ENCODE peak calls at places on chromosomes 4 and X, in seven cellular contexts. One of them, this sample, is unnamed.

GRCh38 chrX:106415276-106415895 is 196.4 kb upstream of the RADX start:
- DNase-seq in astrocyte of the spinal cord: peak; percentile 26
- DNase-seq in PC-3: peak; percentile 50
- DNase-seq in nephron progenitor cell: peak; percentile 8
- DNase-seq in BE2C: peak; percentile 4
- DNase-seq in progenitor cell of endocrine pancreas: no peak
- DNase-seq in CD4-positive, alpha-beta T cell: no peak
- DNase-seq in this sample: no peak

GRCh38 chr4:77950204-77950603 is 87.6 kb downstream of the MRPL1 start:
- DNase-seq in astrocyte of the spinal cord: no peak
- DNase-seq in PC-3: no peak
- DNase-seq in nephron progenitor cell: no peak
- DNase-seq in BE2C: no peak
- DNase-seq in progenitor cell of endocrine pancreas: no peak
- DNase-seq in CD4-positive, alpha-beta T cell: no peak
- DNase-seq in this sample: no peak

GRCh38 chr4:102780476-102781144 is 19.8 kb upstream of the MANBA start:
- DNase-seq in astrocyte of the spinal cord: no peak
- DNase-seq in PC-3: peak; percentile 89
- DNase-seq in nephron progenitor cell: no peak
- DNase-seq in BE2C: no peak
- DNase-seq in progenitor cell of endocrine pancreas: no peak
- DNase-seq in CD4-positive, alpha-beta T cell: no peak
- DNase-seq in this sample: no peak

GRCh38 chr4:38663021-38663800 is 788 bp upstream of the KLF3 start:
- DNase-seq in astrocyte of the spinal cord: peak; percentile 85
- DNase-seq in PC-3: no peak
- DNase-seq in nephron progenitor cell: peak; percentile 86
- DNase-seq in BE2C: no peak
- DNase-seq in progenitor cell of endocrine pancreas: peak; percentile 78
- DNase-seq in CD4-positive, alpha-beta T cell: no peak
- DNase-seq in this sample: peak; percentile 51

GRCh38 chr4:823761-824460 is 2.0 kb downstream of the CPLX1 start:
- DNase-seq in astrocyte of the spinal cord: no peak
- DNase-seq in PC-3: no peak
- DNase-seq in nephron progenitor cell: no peak
- DNase-seq in BE2C: peak; percentile 19
- DNase-seq in progenitor cell of endocrine pancreas: no peak
- DNase-seq in CD4-positive, alpha-beta T cell: no peak
- DNase-seq in this sample: no peak

GRCh38 chrX:21734175-21734574 is 23.7 kb downstream of the SMPX start:
- DNase-seq in astrocyte of the spinal cord: no peak
- DNase-seq in PC-3: peak; percentile 55
- DNase-seq in nephron progenitor cell: no peak
- DNase-seq in BE2C: no peak
- DNase-seq in progenitor cell of endocrine pancreas: no peak
- DNase-seq in CD4-positive, alpha-beta T cell: no peak
- DNase-seq in this sample: no peak

GRCh38 chr4:180280076-180280475 is 1963.1 kb upstream of the TENM3 start:
- DNase-seq in astrocyte of the spinal cord: no peak
- DNase-seq in PC-3: no peak
- DNase-seq in nephron progenitor cell: no peak
- DNase-seq in BE2C: no peak
- DNase-seq in progenitor cell of endocrine pancreas: no peak
- DNase-seq in CD4-positive, alpha-beta T cell: no peak
- DNase-seq in this sample: no peak

GRCh38 chr4:52588097-52588496 is 71.0 kb downstream of the USP46 start:
- DNase-seq in astrocyte of the spinal cord: peak; percentile 30
- DNase-seq in PC-3: peak; percentile 33
- DNase-seq in nephron progenitor cell: peak; percentile 36
- DNase-seq in BE2C: peak; percentile 53
- DNase-seq in progenitor cell of endocrine pancreas: no peak
- DNase-seq in CD4-positive, alpha-beta T cell: no peak
- DNase-seq in this sample: peak; percentile 12

GRCh38 chr4:867526-868250 is 41.8 kb upstream of the CPLX1 start:
- DNase-seq in astrocyte of the spinal cord: no peak
- DNase-seq in PC-3: no peak
- DNase-seq in nephron progenitor cell: no peak
- DNase-seq in BE2C: no peak
- DNase-seq in progenitor cell of endocrine pancreas: no peak
- DNase-seq in CD4-positive, alpha-beta T cell: no peak
- DNase-seq in this sample: no peak

GRCh38 chrX:156000361-156000926 is 2.9 kb downstream of the IL9R start:
- DNase-seq in astrocyte of the spinal cord: no peak
- DNase-seq in PC-3: no peak
- DNase-seq in nephron progenitor cell: no peak
- DNase-seq in BE2C: no peak
- DNase-seq in progenitor cell of endocrine pancreas: no peak
- DNase-seq in CD4-positive, alpha-beta T cell: no peak
- DNase-seq in this sample: no peak

GRCh38 chrX:13110427-13111324 is 66.3 kb upstream of the FAM9C start:
- DNase-seq in astrocyte of the spinal cord: peak; percentile 92
- DNase-seq in PC-3: peak; percentile 91
- DNase-seq in nephron progenitor cell: no peak
- DNase-seq in BE2C: no peak
- DNase-seq in progenitor cell of endocrine pancreas: no peak
- DNase-seq in CD4-positive, alpha-beta T cell: no peak
- DNase-seq in this sample: no peak

GRCh38 chr4:6063684-6064083 is 45.5 kb upstream of the C4orf50 start:
- DNase-seq in astrocyte of the spinal cord: no peak
- DNase-seq in PC-3: no peak
- DNase-seq in nephron progenitor cell: no peak
- DNase-seq in BE2C: no peak
- DNase-seq in progenitor cell of endocrine pancreas: no peak
- DNase-seq in CD4-positive, alpha-beta T cell: no peak
- DNase-seq in this sample: no peak
- TF ChIP-seq CTCF in astrocyte of the spinal cord: no peak
- TF ChIP-seq CTCF in PC-3: no peak
- TF ChIP-seq CTCF in nephron progenitor cell: no peak
- TF ChIP-seq CTCF in BE2C: no peak
- TF ChIP-seq CTCF in progenitor cell of endocrine pancreas: no peak
- TF ChIP-seq CTCF in CD4-positive, alpha-beta T cell: no peak
- TF ChIP-seq CTCF in this sample: no peak

DNA sequence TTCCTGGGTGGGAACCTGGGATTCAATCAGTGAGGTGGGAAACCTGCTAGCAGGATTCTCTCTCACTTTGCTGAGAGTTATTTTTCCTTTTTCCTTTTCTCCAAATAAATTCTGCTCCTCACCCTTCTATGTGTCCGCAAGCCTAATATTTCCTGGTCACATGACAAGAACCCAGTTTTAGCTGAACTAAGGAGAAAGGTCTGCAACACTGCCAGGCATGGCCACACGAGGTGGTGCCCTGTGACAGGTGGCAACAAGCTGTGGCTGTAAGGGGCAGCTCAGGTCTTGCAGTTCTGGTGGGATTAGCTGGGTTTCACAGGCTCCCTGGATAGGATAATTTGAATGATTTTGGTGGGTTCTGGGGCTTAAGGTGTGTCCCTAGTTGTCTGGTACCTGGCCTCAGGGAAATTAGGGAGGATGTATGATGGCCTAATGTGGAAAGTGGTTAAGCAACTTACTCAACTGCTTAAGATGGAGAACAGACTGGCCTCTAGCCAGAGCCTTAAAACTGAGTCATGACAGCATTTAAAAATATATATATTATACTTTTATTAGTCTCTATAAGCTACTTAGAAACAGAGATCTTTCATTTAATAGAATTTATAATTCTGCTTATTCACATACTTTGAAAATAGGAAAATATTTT is 215.0 kb downstream of the IL15 start:
- DNase-seq in astrocyte of the spinal cord: peak; percentile 10
- DNase-seq in PC-3: peak; percentile 84
- DNase-seq in nephron progenitor cell: no peak
- DNase-seq in BE2C: no peak
- DNase-seq in progenitor cell of endocrine pancreas: no peak
- DNase-seq in CD4-positive, alpha-beta T cell: no peak
- DNase-seq in this sample: no peak
- TF ChIP-seq CTCF in astrocyte of the spinal cord: no peak
- TF ChIP-seq CTCF in PC-3: no peak
- TF ChIP-seq CTCF in nephron progenitor cell: no peak
- TF ChIP-seq CTCF in BE2C: no peak
- TF ChIP-seq CTCF in progenitor cell of endocrine pancreas: no peak
- TF ChIP-seq CTCF in CD4-positive, alpha-beta T cell: no peak
- TF ChIP-seq CTCF in this sample: no peak

GRCh38 chr4:53906786-53907185 is 157.6 kb downstream of the CHIC2 start:
- DNase-seq in astrocyte of the spinal cord: no peak
- DNase-seq in PC-3: no peak
- DNase-seq in nephron progenitor cell: no peak
- DNase-seq in BE2C: no peak
- DNase-seq in progenitor cell of endocrine pancreas: no peak
- DNase-seq in CD4-positive, alpha-beta T cell: no peak
- DNase-seq in this sample: no peak

GRCh38 chr4:53905935-53906377 is 158.4 kb downstream of the CHIC2 start:
- DNase-seq in astrocyte of the spinal cord: peak; percentile 68
- DNase-seq in PC-3: peak; percentile 64
- DNase-seq in nephron progenitor cell: peak; percentile 35
- DNase-seq in BE2C: peak; percentile 25
- DNase-seq in progenitor cell of endocrine pancreas: no peak
- DNase-seq in CD4-positive, alpha-beta T cell: no peak
- DNase-seq in this sample: no peak

GRCh38 chr4:53905281-53905934 is 159.0 kb downstream of the CHIC2 start:
- DNase-seq in astrocyte of the spinal cord: no peak
- DNase-seq in PC-3: no peak
- DNase-seq in nephron progenitor cell: no peak
- DNase-seq in BE2C: no peak
- DNase-seq in progenitor cell of endocrine pancreas: no peak
- DNase-seq in CD4-positive, alpha-beta T cell: no peak
- DNase-seq in this sample: no peak

GRCh38 chr4:53907772-53908171 is 156.6 kb downstream of the CHIC2 start:
- DNase-seq in astrocyte of the spinal cord: no peak
- DNase-seq in PC-3: no peak
- DNase-seq in nephron progenitor cell: no peak
- DNase-seq in BE2C: no peak
- DNase-seq in progenitor cell of endocrine pancreas: no peak
- DNase-seq in CD4-positive, alpha-beta T cell: no peak
- DNase-seq in this sample: no peak

GRCh38 chr4:53908661-53909078 is 155.7 kb downstream of the CHIC2 start:
- DNase-seq in astrocyte of the spinal cord: peak; percentile 89
- DNase-seq in PC-3: peak; percentile 95
- DNase-seq in nephron progenitor cell: peak; percentile 16
- DNase-seq in BE2C: peak; percentile 36
- DNase-seq in progenitor cell of endocrine pancreas: no peak
- DNase-seq in CD4-positive, alpha-beta T cell: no peak
- DNase-seq in this sample: no peak
- TF ChIP-seq CTCF in astrocyte of the spinal cord: peak; percentile 78
- TF ChIP-seq CTCF in PC-3: peak; percentile 97
- TF ChIP-seq CTCF in nephron progenitor cell: peak; percentile 58
- TF ChIP-seq CTCF in BE2C: peak; percentile 92
- TF ChIP-seq CTCF in progenitor cell of endocrine pancreas: peak; percentile 71
- TF ChIP-seq CTCF in CD4-positive, alpha-beta T cell: peak; percentile 32
- TF ChIP-seq CTCF in this sample: peak; percentile 76

GRCh38 chrX:111854778-111855490 is 21.0 kb upstream of the TRPC5OS start:
- DNase-seq in astrocyte of the spinal cord: no peak
- DNase-seq in PC-3: no peak
- DNase-seq in nephron progenitor cell: no peak
- DNase-seq in BE2C: peak; percentile 4
- DNase-seq in progenitor cell of endocrine pancreas: no peak
- DNase-seq in CD4-positive, alpha-beta T cell: no peak
- DNase-seq in this sample: no peak
- TF ChIP-seq CTCF in astrocyte of the spinal cord: no peak
- TF ChIP-seq CTCF in PC-3: no peak
- TF ChIP-seq CTCF in nephron progenitor cell: no peak
- TF ChIP-seq CTCF in BE2C: no peak
- TF ChIP-seq CTCF in progenitor cell of endocrine pancreas: no peak
- TF ChIP-seq CTCF in CD4-positive, alpha-beta T cell: no peak
- TF ChIP-seq CTCF in this sample: no peak

GRCh38 chr4:7845493-7846124 is 94.1 kb downstream of the AFAP1 start:
- DNase-seq in astrocyte of the spinal cord: peak; percentile 68
- DNase-seq in PC-3: no peak
- DNase-seq in nephron progenitor cell: no peak
- DNase-seq in BE2C: no peak
- DNase-seq in progenitor cell of endocrine pancreas: no peak
- DNase-seq in CD4-positive, alpha-beta T cell: no peak
- DNase-seq in this sample: no peak
- TF ChIP-seq CTCF in astrocyte of the spinal cord: peak; percentile 47
- TF ChIP-seq CTCF in PC-3: no peak
- TF ChIP-seq CTCF in nephron progenitor cell: no peak
- TF ChIP-seq CTCF in BE2C: peak; percentile 14
- TF ChIP-seq CTCF in progenitor cell of endocrine pancreas: no peak
- TF ChIP-seq CTCF in CD4-positive, alpha-beta T cell: no peak
- TF ChIP-seq CTCF in this sample: no peak

GRCh38 chrX:16082470-16083085 is 40.8 kb upstream of the GRPR start:
- DNase-seq in astrocyte of the spinal cord: no peak
- DNase-seq in PC-3: no peak
- DNase-seq in nephron progenitor cell: no peak
- DNase-seq in BE2C: no peak
- DNase-seq in progenitor cell of endocrine pancreas: no peak
- DNase-seq in CD4-positive, alpha-beta T cell: no peak
- DNase-seq in this sample: no peak
- TF ChIP-seq CTCF in astrocyte of the spinal cord: no peak
- TF ChIP-seq CTCF in PC-3: no peak
- TF ChIP-seq CTCF in nephron progenitor cell: no peak
- TF ChIP-seq CTCF in BE2C: no peak
- TF ChIP-seq CTCF in progenitor cell of endocrine pancreas: no peak
- TF ChIP-seq CTCF in CD4-positive, alpha-beta T cell: no peak
- TF ChIP-seq CTCF in this sample: no peak

DNA sequence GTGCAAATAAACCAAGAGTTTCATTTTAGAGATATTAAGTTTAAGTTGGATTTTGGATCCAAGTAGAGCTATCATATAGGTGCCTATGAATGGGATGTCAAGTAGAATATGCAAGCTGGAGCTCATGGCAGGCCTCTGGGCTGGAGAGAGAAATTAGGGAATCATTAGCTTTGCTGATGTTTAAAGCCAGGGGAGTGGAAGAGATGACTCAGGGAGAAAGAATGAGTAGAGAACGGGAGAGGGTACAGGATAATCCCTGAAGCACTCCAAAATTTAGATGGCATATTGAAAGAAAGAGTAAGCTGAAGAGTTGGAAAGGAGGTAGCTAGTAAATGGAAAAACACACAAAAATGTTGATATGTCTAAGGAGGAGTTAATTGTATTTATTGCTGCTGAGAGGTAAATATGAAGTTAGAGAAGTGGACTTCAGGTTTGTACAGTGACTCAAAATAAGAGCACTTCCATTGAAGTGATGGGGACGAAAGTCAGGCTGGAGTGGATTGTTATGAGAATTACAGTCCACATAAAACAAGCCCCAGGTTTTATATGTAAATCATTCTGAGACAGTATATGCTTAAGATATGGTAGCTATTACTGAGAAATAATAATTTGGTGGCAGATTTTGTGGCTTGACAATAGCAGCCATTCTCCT is 72.5 kb upstream of the GRXCR1 start:
- DNase-seq in astrocyte of the spinal cord: no peak
- DNase-seq in PC-3: no peak
- DNase-seq in nephron progenitor cell: no peak
- DNase-seq in BE2C: no peak
- DNase-seq in progenitor cell of endocrine pancreas: no peak
- DNase-seq in CD4-positive, alpha-beta T cell: no peak
- DNase-seq in this sample: no peak
- TF ChIP-seq CTCF in astrocyte of the spinal cord: no peak
- TF ChIP-seq CTCF in PC-3: no peak
- TF ChIP-seq CTCF in nephron progenitor cell: no peak
- TF ChIP-seq CTCF in BE2C: no peak
- TF ChIP-seq CTCF in progenitor cell of endocrine pancreas: no peak
- TF ChIP-seq CTCF in CD4-positive, alpha-beta T cell: no peak
- TF ChIP-seq CTCF in this sample: no peak

GRCh38 chr4:127782275-127783025 is at the start of gene HSPA4L:
- DNase-seq in astrocyte of the spinal cord: peak; percentile 37
- DNase-seq in PC-3: peak; percentile 50
- DNase-seq in nephron progenitor cell: peak; percentile 50
- DNase-seq in BE2C: peak; percentile 75
- DNase-seq in progenitor cell of endocrine pancreas: peak; percentile 78
- DNase-seq in CD4-positive, alpha-beta T cell: peak; percentile 2
- DNase-seq in this sample: no peak
- TF ChIP-seq CTCF in astrocyte of the spinal cord: no peak
- TF ChIP-seq CTCF in PC-3: no peak
- TF ChIP-seq CTCF in nephron progenitor cell: no peak
- TF ChIP-seq CTCF in BE2C: peak; percentile 34
- TF ChIP-seq CTCF in progenitor cell of endocrine pancreas: peak; percentile 38
- TF ChIP-seq CTCF in CD4-positive, alpha-beta T cell: no peak
- TF ChIP-seq CTCF in this sample: peak; percentile 53

This sample was measured in neural crest cell.